ENCODE peak calls at places on chromosomes 7 and 10, in five cellular contexts. One of them, this sample, is unnamed. For H3K9me3, the result is how much of the 10 kb centered on the place peaks cover.

GRCh38 chr10:31320179-31320597 is 1.2 kb downstream of the ZEB1 start:
- DNase-seq in fibroblast of lung: peak
- DNase-seq in Peyer's patch: peak
- DNase-seq in astrocyte: peak
- DNase-seq in A549: peak
- DNase-seq in this sample: no peak

GRCh38 chr10:119259345-119259744 is 52.0 kb downstream of the GRK5 start:
- DNase-seq in A549: no peak
- DNase-seq in Peyer's patch: no peak
- DNase-seq in astrocyte: no peak
- DNase-seq in fibroblast of lung: no peak
- DNase-seq in this sample: peak

GRCh38 chr10:43119416-43120115 is 18.7 kb upstream of the CSGALNACT2 start:
- DNase-seq in A549: no peak
- DNase-seq in fibroblast of lung: no peak
- DNase-seq in astrocyte: no peak
- DNase-seq in Peyer's patch: peak
- DNase-seq in this sample: peak

GRCh38 chr7:142868188-142868811 is 13.4 kb downstream of the EPHB6 start:
- DNase-seq in fibroblast of lung: no peak
- DNase-seq in A549: no peak
- DNase-seq in astrocyte: no peak
- DNase-seq in Peyer's patch: no peak
- DNase-seq in this sample: no peak

GRCh38 chr10:5814110-5815107 is 1.2 kb upstream of the GDI2 start:
- DNase-seq in fibroblast of lung: peak
- DNase-seq in A549: no peak
- DNase-seq in astrocyte: peak
- DNase-seq in Peyer's patch: no peak
- DNase-seq in this sample: peak

GRCh38 chr7:44347546-44348114 is 22.2 kb upstream of the CAMK2B start:
- DNase-seq in astrocyte: no peak
- DNase-seq in A549: no peak
- DNase-seq in fibroblast of lung: no peak
- DNase-seq in Peyer's patch: no peak
- DNase-seq in this sample: no peak

GRCh38 chr10:87674963-87675362 is 15.3 kb downstream of the PAPSS2 start:
- DNase-seq in astrocyte: peak
- DNase-seq in A549: no peak
- DNase-seq in fibroblast of lung: peak
- DNase-seq in Peyer's patch: no peak
- DNase-seq in this sample: no peak

GRCh38 chr7:102872460-102872859 is 40.3 kb upstream of the LRRC17 start:
- DNase-seq in astrocyte: peak
- DNase-seq in fibroblast of lung: peak
- DNase-seq in A549: peak
- DNase-seq in Peyer's patch: no peak
- DNase-seq in this sample: no peak

GRCh38 chr7:47034180-47034579 is 547.7 kb downstream of the TNS3 start:
- DNase-seq in A549: no peak
- DNase-seq in astrocyte: no peak
- DNase-seq in Peyer's patch: no peak
- DNase-seq in fibroblast of lung: peak
- DNase-seq in this sample: no peak

GRCh38 chr10:121978511-121978910 is 3.5 kb upstream of the NSMCE4A start:
- DNase-seq in fibroblast of lung: no peak
- DNase-seq in astrocyte: no peak
- DNase-seq in Peyer's patch: no peak
- DNase-seq in A549: no peak
- DNase-seq in this sample: no peak

GRCh38 chr10:104665174-104665573 is 24.1 kb downstream of the SORCS3 start:
- DNase-seq in fibroblast of lung: no peak
- DNase-seq in Peyer's patch: no peak
- DNase-seq in astrocyte: no peak
- DNase-seq in A549: no peak
- DNase-seq in this sample: no peak

GRCh38 chr7:81155654-81156373 is 237.0 kb upstream of the SEMA3C start:
- DNase-seq in fibroblast of lung: peak
- DNase-seq in astrocyte: peak
- DNase-seq in A549: peak
- DNase-seq in Peyer's patch: no peak
- DNase-seq in this sample: no peak

GRCh38 chr7:27046854-27047549 is 48.8 kb downstream of the HOXA1 start:
- DNase-seq in fibroblast of lung: peak
- DNase-seq in astrocyte: peak
- DNase-seq in A549: peak
- DNase-seq in Peyer's patch: no peak
- DNase-seq in this sample: no peak

GRCh38 chr10:66880826-66881225 is 45.0 kb upstream of the LRRTM3 start:
- DNase-seq in Peyer's patch: no peak
- DNase-seq in astrocyte: no peak
- DNase-seq in fibroblast of lung: no peak
- DNase-seq in A549: no peak
- DNase-seq in this sample: no peak

GRCh38 chr10:87546221-87546620 is 41.5 kb downstream of the MINPP1 start:
- DNase-seq in Peyer's patch: peak
- DNase-seq in fibroblast of lung: no peak
- DNase-seq in astrocyte: no peak
- DNase-seq in A549: no peak
- DNase-seq in this sample: no peak

GRCh38 chr7:141649865-141650499 is 52.0 kb downstream of the DENND11 start:
- DNase-seq in astrocyte: peak
- DNase-seq in A549: peak
- DNase-seq in fibroblast of lung: peak
- DNase-seq in Peyer's patch: peak
- DNase-seq in this sample: no peak

GRCh38 chr10:105950410-105950809 is 1214.1 kb downstream of the SORCS1 start:
- DNase-seq in A549: peak
- DNase-seq in astrocyte: no peak
- DNase-seq in Peyer's patch: peak
- DNase-seq in fibroblast of lung: peak
- DNase-seq in this sample: no peak

GRCh38 chr7:99579956-99580777 is 17.9 kb upstream of the TMEM225B start:
- DNase-seq in Peyer's patch: peak
- DNase-seq in astrocyte: peak
- DNase-seq in fibroblast of lung: peak
- DNase-seq in A549: no peak
- DNase-seq in this sample: peak

GRCh38 chr10:16756561-16757221 is 60.5 kb downstream of the RSU1 start:
- DNase-seq in fibroblast of lung: peak
- DNase-seq in Peyer's patch: no peak
- DNase-seq in astrocyte: peak
- DNase-seq in A549: no peak
- DNase-seq in this sample: no peak

GRCh38 chr10:94487575-94487974 is 58.0 kb upstream of the HELLS start:
- DNase-seq in A549: no peak
- DNase-seq in fibroblast of lung: no peak
- DNase-seq in astrocyte: no peak
- DNase-seq in Peyer's patch: no peak
- DNase-seq in this sample: no peak

GRCh38 chr10:94489107-94489506 is 56.5 kb upstream of the HELLS start:
- DNase-seq in Peyer's patch: no peak
- DNase-seq in fibroblast of lung: no peak
- DNase-seq in A549: no peak
- DNase-seq in astrocyte: no peak
- DNase-seq in this sample: no peak

GRCh38 chr10:94493463-94493862 is 52.1 kb upstream of the HELLS start:
- DNase-seq in A549: no peak
- DNase-seq in astrocyte: no peak
- DNase-seq in Peyer's patch: no peak
- DNase-seq in fibroblast of lung: no peak
- DNase-seq in this sample: no peak

GRCh38 chr10:94489976-94490788 is 55.4 kb upstream of the HELLS start:
- DNase-seq in fibroblast of lung: no peak
- DNase-seq in Peyer's patch: no peak
- DNase-seq in astrocyte: no peak
- DNase-seq in A549: no peak
- DNase-seq in this sample: no peak

DNA sequence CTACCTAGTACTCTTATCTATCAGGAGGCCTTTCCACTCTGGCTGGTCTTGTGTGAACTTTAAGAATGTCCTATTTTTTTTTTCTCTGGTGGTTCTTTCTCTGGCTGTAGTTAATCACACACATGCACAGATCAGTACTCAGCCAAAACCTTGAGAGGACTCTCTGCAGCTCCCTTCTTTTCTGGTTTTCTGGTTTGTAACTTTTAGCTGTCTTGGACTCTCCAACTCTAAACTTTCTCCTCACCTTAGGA is 54.9 kb upstream of the HELLS start:
- DNase-seq in A549: no peak
- DNase-seq in fibroblast of lung: peak
- DNase-seq in Peyer's patch: no peak
- DNase-seq in astrocyte: peak
- DNase-seq in this sample: no peak
- H3K4me3 ChIP-seq in A549: no peak
- H3K4me3 ChIP-seq in fibroblast of lung: no peak
- H3K4me3 ChIP-seq in Peyer's patch: no peak
- H3K4me3 ChIP-seq in astrocyte: no peak
- H3K4me3 ChIP-seq in this sample: no peak

GRCh38 chr10:111017093-111017492 is 59.7 kb upstream of the ADRA2A start:
- DNase-seq in Peyer's patch: no peak
- DNase-seq in fibroblast of lung: no peak
- DNase-seq in A549: no peak
- DNase-seq in astrocyte: no peak
- DNase-seq in this sample: no peak

GRCh38 chr10:111023060-111023459 is 53.8 kb upstream of the ADRA2A start:
- DNase-seq in astrocyte: no peak
- DNase-seq in A549: no peak
- DNase-seq in fibroblast of lung: no peak
- DNase-seq in Peyer's patch: no peak
- DNase-seq in this sample: no peak

DNA sequence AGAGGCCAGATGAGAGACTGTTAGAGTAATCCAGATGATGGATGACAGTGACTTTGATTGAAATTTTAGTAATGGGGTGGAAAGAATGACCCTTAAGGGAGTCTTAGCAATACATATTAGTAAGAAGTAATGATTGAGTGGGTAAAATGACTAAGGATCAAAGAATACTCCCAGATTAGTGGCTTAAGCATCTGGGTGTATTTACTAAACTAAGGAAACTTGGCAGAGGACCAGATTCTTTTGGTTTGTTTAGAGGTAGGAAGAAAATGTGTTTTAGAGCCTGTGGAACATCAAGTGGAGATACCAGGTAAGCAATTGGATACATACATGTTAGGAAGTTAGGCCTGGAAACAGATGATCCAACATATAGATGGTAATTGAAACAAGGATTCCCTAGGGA is 58.8 kb upstream of the ADRA2A start:
- DNase-seq in astrocyte: peak
- DNase-seq in A549: no peak
- DNase-seq in Peyer's patch: no peak
- DNase-seq in fibroblast of lung: peak
- DNase-seq in this sample: no peak
- TF ChIP-seq CTCF in astrocyte: no peak
- TF ChIP-seq CTCF in A549: no peak
- TF ChIP-seq CTCF in Peyer's patch: no peak
- TF ChIP-seq CTCF in fibroblast of lung: no peak
- TF ChIP-seq CTCF in this sample: no peak

DNA sequence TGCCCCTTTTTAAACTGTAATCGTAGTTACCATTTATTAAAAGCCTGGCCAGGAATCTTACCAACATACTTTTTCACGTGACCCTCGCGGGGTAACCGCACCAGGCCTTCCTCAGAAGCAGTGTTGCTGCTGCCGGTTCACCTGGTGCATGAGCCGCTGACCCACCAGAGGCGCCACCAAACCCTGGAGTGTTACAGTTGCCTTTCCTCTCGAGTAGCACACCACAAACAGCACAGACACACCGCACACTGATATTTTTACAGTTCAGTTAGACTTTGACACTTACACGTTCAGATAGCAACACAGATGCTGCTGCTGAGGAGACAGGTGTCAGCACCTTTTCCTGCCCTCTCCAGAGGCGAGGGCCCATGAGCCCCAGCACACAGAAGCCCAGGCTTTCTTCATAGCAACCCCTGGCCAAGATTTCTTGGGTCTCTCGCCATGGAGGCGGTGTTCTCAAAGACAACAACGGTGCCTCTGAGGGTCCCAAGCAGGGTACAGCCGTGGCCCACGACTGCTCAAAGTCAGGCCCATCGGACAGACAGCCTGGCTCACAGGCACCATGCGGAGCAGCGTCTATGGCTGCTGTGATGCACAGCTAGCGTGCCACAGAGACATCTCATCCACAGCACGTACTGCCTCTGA is 123.1 kb downstream of the DIP2C start:
- DNase-seq in A549: no peak
- DNase-seq in fibroblast of lung: no peak
- DNase-seq in astrocyte: no peak
- DNase-seq in Peyer's patch: no peak
- DNase-seq in this sample: no peak
- H3K9me3 ChIP-seq in A549: under half
- H3K9me3 ChIP-seq in fibroblast of lung: under half
- H3K9me3 ChIP-seq in astrocyte: under half
- H3K9me3 ChIP-seq in Peyer's patch: under half
- H3K9me3 ChIP-seq in this sample: under half

DNA sequence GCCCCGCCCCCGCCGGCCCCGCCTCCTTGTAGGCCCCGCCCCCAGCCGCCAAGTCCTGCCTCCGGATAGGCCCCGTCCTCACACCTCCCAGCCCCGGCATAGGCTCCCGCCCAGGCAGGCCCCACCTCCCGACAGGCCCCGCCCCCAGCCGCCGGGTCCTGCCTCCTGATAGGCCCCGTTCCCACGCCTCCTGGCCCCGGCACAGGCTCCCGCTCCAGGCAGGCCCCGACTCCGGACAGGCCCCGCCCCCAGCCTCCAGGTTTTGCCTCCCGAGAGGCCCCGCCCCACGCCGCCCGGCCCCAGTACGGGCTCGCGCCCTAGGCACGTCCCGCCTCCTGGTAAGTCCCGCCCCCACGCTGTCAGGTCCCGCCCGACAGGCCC is 232 bp upstream of the MICALL2 start:
- DNase-seq in Peyer's patch: peak
- DNase-seq in A549: peak
- DNase-seq in fibroblast of lung: peak
- DNase-seq in astrocyte: peak
- DNase-seq in this sample: peak
- H3K4me3 ChIP-seq in Peyer's patch: peak
- H3K4me3 ChIP-seq in A549: peak
- H3K4me3 ChIP-seq in fibroblast of lung: peak
- H3K4me3 ChIP-seq in astrocyte: no peak
- H3K4me3 ChIP-seq in this sample: peak

DNA sequence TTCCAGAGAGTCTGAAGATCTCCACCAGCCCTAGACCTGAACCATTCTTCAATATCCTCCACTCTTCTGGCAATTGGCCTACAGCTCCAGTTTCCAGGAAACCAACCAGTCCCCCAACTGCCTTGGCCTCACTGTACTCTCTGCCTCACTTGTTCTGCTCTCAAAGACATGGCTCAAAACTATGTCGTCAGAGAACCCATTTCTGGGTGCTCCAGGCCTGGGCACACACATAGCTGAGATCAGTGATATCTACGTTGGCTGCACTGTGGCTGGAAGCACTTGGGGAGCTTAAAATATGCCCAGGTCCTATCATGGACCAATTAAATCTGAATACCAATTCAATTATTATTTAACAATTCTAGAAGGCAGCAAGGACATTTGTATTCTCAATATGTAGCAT is 93.1 kb downstream of the COBL start:
- DNase-seq in astrocyte: no peak
- DNase-seq in fibroblast of lung: no peak
- DNase-seq in A549: no peak
- DNase-seq in Peyer's patch: no peak
- DNase-seq in this sample: no peak
- TF ChIP-seq CTCF in astrocyte: no peak
- TF ChIP-seq CTCF in fibroblast of lung: no peak
- TF ChIP-seq CTCF in A549: no peak
- TF ChIP-seq CTCF in Peyer's patch: no peak
- TF ChIP-seq CTCF in this sample: no peak